ENCODE peak calls at places on chromosome 4, in ten cellular contexts. One of them, this sample, is unnamed.

GRCh38 chr4:140149851-140150635 is 3.9 kb downstream of the MAML3 start:
- DNase-seq in GF-D8: peak; percentile 57
- DNase-seq in activated gamma-delta T cell treated with Interleukin-2 at 50 U/mL for 16 hours: peak; percentile 60
- DNase-seq in activated T-helper 9 cell treated with anti-CD3 and anti-CD28 coated beads, Interleukin-2, amount 50 U/mL, for 16 hours: peak; percentile 42
- DNase-seq in fibroblast of lung: peak; percentile 65
- DNase-seq in HEK293T: peak; percentile 62
- DNase-seq in NCI-H524: peak; percentile 3
- DNase-seq in AG09309: no peak
- DNase-seq in NCI-H69: peak; percentile 84
- DNase-seq in occipital lobe: peak; percentile 46
- DNase-seq in this sample: no peak

GRCh38 chr4:124918559-124919122 is 206.1 kb upstream of the ANKRD50 start:
- DNase-seq in GF-D8: no peak
- DNase-seq in activated gamma-delta T cell treated with Interleukin-2 at 50 U/mL for 16 hours: no peak
- DNase-seq in activated T-helper 9 cell treated with anti-CD3 and anti-CD28 coated beads, Interleukin-2, amount 50 U/mL, for 16 hours: no peak
- DNase-seq in fibroblast of lung: no peak
- DNase-seq in HEK293T: no peak
- DNase-seq in NCI-H524: no peak
- DNase-seq in AG09309: no peak
- DNase-seq in NCI-H69: no peak
- DNase-seq in occipital lobe: no peak
- DNase-seq in this sample: no peak

GRCh38 chr4:7472443-7473013 is 37.8 kb upstream of the PSAPL1 start:
- DNase-seq in GF-D8: no peak
- DNase-seq in activated gamma-delta T cell treated with Interleukin-2 at 50 U/mL for 16 hours: no peak
- DNase-seq in activated T-helper 9 cell treated with anti-CD3 and anti-CD28 coated beads, Interleukin-2, amount 50 U/mL, for 16 hours: no peak
- DNase-seq in fibroblast of lung: no peak
- DNase-seq in HEK293T: no peak
- DNase-seq in NCI-H524: peak; percentile 25
- DNase-seq in AG09309: no peak
- DNase-seq in NCI-H69: peak; percentile 12
- DNase-seq in occipital lobe: no peak
- DNase-seq in this sample: no peak

GRCh38 chr4:13793020-13793710 is 165.6 kb upstream of the BOD1L1 start:
- DNase-seq in GF-D8: no peak
- DNase-seq in activated gamma-delta T cell treated with Interleukin-2 at 50 U/mL for 16 hours: no peak
- DNase-seq in activated T-helper 9 cell treated with anti-CD3 and anti-CD28 coated beads, Interleukin-2, amount 50 U/mL, for 16 hours: no peak
- DNase-seq in fibroblast of lung: peak; percentile 4
- DNase-seq in HEK293T: no peak
- DNase-seq in NCI-H524: no peak
- DNase-seq in AG09309: no peak
- DNase-seq in NCI-H69: no peak
- DNase-seq in occipital lobe: no peak
- DNase-seq in this sample: no peak

GRCh38 chr4:20015825-20016224 is 235.9 kb upstream of the SLIT2 start:
- DNase-seq in GF-D8: no peak
- DNase-seq in activated gamma-delta T cell treated with Interleukin-2 at 50 U/mL for 16 hours: no peak
- DNase-seq in activated T-helper 9 cell treated with anti-CD3 and anti-CD28 coated beads, Interleukin-2, amount 50 U/mL, for 16 hours: no peak
- DNase-seq in fibroblast of lung: no peak
- DNase-seq in HEK293T: no peak
- DNase-seq in NCI-H524: no peak
- DNase-seq in AG09309: no peak
- DNase-seq in NCI-H69: peak; percentile 68
- DNase-seq in occipital lobe: no peak
- DNase-seq in this sample: no peak

GRCh38 chr4:74794341-74794801 is at the start of gene BTC:
- DNase-seq in GF-D8: no peak
- DNase-seq in activated gamma-delta T cell treated with Interleukin-2 at 50 U/mL for 16 hours: no peak
- DNase-seq in activated T-helper 9 cell treated with anti-CD3 and anti-CD28 coated beads, Interleukin-2, amount 50 U/mL, for 16 hours: no peak
- DNase-seq in fibroblast of lung: peak; percentile 6
- DNase-seq in HEK293T: no peak
- DNase-seq in NCI-H524: peak; percentile 7
- DNase-seq in AG09309: no peak
- DNase-seq in NCI-H69: peak; percentile 56
- DNase-seq in occipital lobe: no peak
- DNase-seq in this sample: no peak

GRCh38 chr4:104693601-104694201 is 199.0 kb upstream of the CXXC4 start:
- DNase-seq in GF-D8: no peak
- DNase-seq in activated gamma-delta T cell treated with Interleukin-2 at 50 U/mL for 16 hours: no peak
- DNase-seq in activated T-helper 9 cell treated with anti-CD3 and anti-CD28 coated beads, Interleukin-2, amount 50 U/mL, for 16 hours: no peak
- DNase-seq in fibroblast of lung: peak; percentile 12
- DNase-seq in HEK293T: no peak
- DNase-seq in NCI-H524: no peak
- DNase-seq in AG09309: no peak
- DNase-seq in NCI-H69: no peak
- DNase-seq in occipital lobe: no peak
- DNase-seq in this sample: no peak

GRCh38 chr4:48189731-48190130 is 55.7 kb upstream of the TXK start:
- DNase-seq in GF-D8: no peak
- DNase-seq in activated gamma-delta T cell treated with Interleukin-2 at 50 U/mL for 16 hours: no peak
- DNase-seq in activated T-helper 9 cell treated with anti-CD3 and anti-CD28 coated beads, Interleukin-2, amount 50 U/mL, for 16 hours: no peak
- DNase-seq in fibroblast of lung: no peak
- DNase-seq in HEK293T: no peak
- DNase-seq in NCI-H524: no peak
- DNase-seq in AG09309: no peak
- DNase-seq in NCI-H69: no peak
- DNase-seq in occipital lobe: no peak
- DNase-seq in this sample: no peak

GRCh38 chr4:112765317-112765989 is 128.5 kb downstream of the LARP7 start:
- DNase-seq in GF-D8: no peak
- DNase-seq in activated gamma-delta T cell treated with Interleukin-2 at 50 U/mL for 16 hours: no peak
- DNase-seq in activated T-helper 9 cell treated with anti-CD3 and anti-CD28 coated beads, Interleukin-2, amount 50 U/mL, for 16 hours: no peak
- DNase-seq in fibroblast of lung: peak; percentile 12
- DNase-seq in HEK293T: peak; percentile 71
- DNase-seq in NCI-H524: no peak
- DNase-seq in AG09309: no peak
- DNase-seq in NCI-H69: peak; percentile 56
- DNase-seq in occipital lobe: peak; percentile 2
- DNase-seq in this sample: peak; percentile 1

GRCh38 chr4:108172231-108172779 is 3.6 kb upstream of the LEF1 start:
- DNase-seq in GF-D8: no peak
- DNase-seq in activated gamma-delta T cell treated with Interleukin-2 at 50 U/mL for 16 hours: no peak
- DNase-seq in activated T-helper 9 cell treated with anti-CD3 and anti-CD28 coated beads, Interleukin-2, amount 50 U/mL, for 16 hours: no peak
- DNase-seq in fibroblast of lung: peak; percentile 48
- DNase-seq in HEK293T: no peak
- DNase-seq in NCI-H524: no peak
- DNase-seq in AG09309: no peak
- DNase-seq in NCI-H69: peak; percentile 85
- DNase-seq in occipital lobe: no peak
- DNase-seq in this sample: no peak

GRCh38 chr4:165609653-165610052 is 230.8 kb downstream of the CPE start:
- DNase-seq in GF-D8: no peak
- DNase-seq in activated gamma-delta T cell treated with Interleukin-2 at 50 U/mL for 16 hours: no peak
- DNase-seq in activated T-helper 9 cell treated with anti-CD3 and anti-CD28 coated beads, Interleukin-2, amount 50 U/mL, for 16 hours: no peak
- DNase-seq in fibroblast of lung: no peak
- DNase-seq in HEK293T: no peak
- DNase-seq in NCI-H524: no peak
- DNase-seq in AG09309: no peak
- DNase-seq in NCI-H69: no peak
- DNase-seq in occipital lobe: no peak
- DNase-seq in this sample: no peak

GRCh38 chr4:31341601-31342375 is 621.6 kb downstream of the PCDH7 start:
- DNase-seq in GF-D8: no peak
- DNase-seq in activated gamma-delta T cell treated with Interleukin-2 at 50 U/mL for 16 hours: no peak
- DNase-seq in activated T-helper 9 cell treated with anti-CD3 and anti-CD28 coated beads, Interleukin-2, amount 50 U/mL, for 16 hours: no peak
- DNase-seq in fibroblast of lung: no peak
- DNase-seq in HEK293T: no peak
- DNase-seq in NCI-H524: no peak
- DNase-seq in AG09309: no peak
- DNase-seq in NCI-H69: peak; percentile 6
- DNase-seq in occipital lobe: no peak
- DNase-seq in this sample: no peak

GRCh38 chr4:21304061-21304541 is 603.8 kb downstream of the PACRGL start:
- DNase-seq in GF-D8: no peak
- DNase-seq in activated gamma-delta T cell treated with Interleukin-2 at 50 U/mL for 16 hours: no peak
- DNase-seq in activated T-helper 9 cell treated with anti-CD3 and anti-CD28 coated beads, Interleukin-2, amount 50 U/mL, for 16 hours: no peak
- DNase-seq in fibroblast of lung: no peak
- DNase-seq in HEK293T: no peak
- DNase-seq in NCI-H524: peak; percentile 62
- DNase-seq in AG09309: no peak
- DNase-seq in NCI-H69: peak; percentile 12
- DNase-seq in occipital lobe: peak; percentile 40
- DNase-seq in this sample: no peak

GRCh38 chr4:3521621-3522325 is 10.4 kb downstream of the LRPAP1 start:
- DNase-seq in GF-D8: no peak
- DNase-seq in activated gamma-delta T cell treated with Interleukin-2 at 50 U/mL for 16 hours: no peak
- DNase-seq in activated T-helper 9 cell treated with anti-CD3 and anti-CD28 coated beads, Interleukin-2, amount 50 U/mL, for 16 hours: no peak
- DNase-seq in fibroblast of lung: no peak
- DNase-seq in HEK293T: no peak
- DNase-seq in NCI-H524: no peak
- DNase-seq in AG09309: no peak
- DNase-seq in NCI-H69: no peak
- DNase-seq in occipital lobe: no peak
- DNase-seq in this sample: no peak

GRCh38 chr4:21012851-21013331 is 312.6 kb downstream of the PACRGL start:
- DNase-seq in GF-D8: no peak
- DNase-seq in activated gamma-delta T cell treated with Interleukin-2 at 50 U/mL for 16 hours: no peak
- DNase-seq in activated T-helper 9 cell treated with anti-CD3 and anti-CD28 coated beads, Interleukin-2, amount 50 U/mL, for 16 hours: no peak
- DNase-seq in fibroblast of lung: peak; percentile 48
- DNase-seq in HEK293T: no peak
- DNase-seq in NCI-H524: no peak
- DNase-seq in AG09309: no peak
- DNase-seq in NCI-H69: peak; percentile 6
- DNase-seq in occipital lobe: no peak
- DNase-seq in this sample: no peak

GRCh38 chr4:118834070-118834469 is 1.9 kb downstream of the SEC24D start:
- DNase-seq in GF-D8: no peak
- DNase-seq in activated gamma-delta T cell treated with Interleukin-2 at 50 U/mL for 16 hours: no peak
- DNase-seq in activated T-helper 9 cell treated with anti-CD3 and anti-CD28 coated beads, Interleukin-2, amount 50 U/mL, for 16 hours: no peak
- DNase-seq in fibroblast of lung: peak; percentile 44
- DNase-seq in HEK293T: no peak
- DNase-seq in NCI-H524: no peak
- DNase-seq in AG09309: no peak
- DNase-seq in NCI-H69: peak; percentile 36
- DNase-seq in occipital lobe: no peak
- DNase-seq in this sample: no peak

GRCh38 chr4:2103127-2103842 is 44.2 kb downstream of the NAT8L start:
- DNase-seq in GF-D8: no peak
- DNase-seq in activated gamma-delta T cell treated with Interleukin-2 at 50 U/mL for 16 hours: no peak
- DNase-seq in activated T-helper 9 cell treated with anti-CD3 and anti-CD28 coated beads, Interleukin-2, amount 50 U/mL, for 16 hours: no peak
- DNase-seq in fibroblast of lung: no peak
- DNase-seq in HEK293T: no peak
- DNase-seq in NCI-H524: no peak
- DNase-seq in AG09309: no peak
- DNase-seq in NCI-H69: no peak
- DNase-seq in occipital lobe: no peak
- DNase-seq in this sample: no peak

GRCh38 chr4:81714251-81714650 is 242.5 kb upstream of the RASGEF1B start:
- DNase-seq in GF-D8: no peak
- DNase-seq in activated gamma-delta T cell treated with Interleukin-2 at 50 U/mL for 16 hours: no peak
- DNase-seq in activated T-helper 9 cell treated with anti-CD3 and anti-CD28 coated beads, Interleukin-2, amount 50 U/mL, for 16 hours: no peak
- DNase-seq in fibroblast of lung: no peak
- DNase-seq in HEK293T: no peak
- DNase-seq in NCI-H524: no peak
- DNase-seq in AG09309: no peak
- DNase-seq in NCI-H69: no peak
- DNase-seq in occipital lobe: no peak
- DNase-seq in this sample: no peak

GRCh38 chr4:169311643-169312365 is 41.0 kb upstream of the SH3RF1 start:
- DNase-seq in GF-D8: no peak
- DNase-seq in activated gamma-delta T cell treated with Interleukin-2 at 50 U/mL for 16 hours: no peak
- DNase-seq in activated T-helper 9 cell treated with anti-CD3 and anti-CD28 coated beads, Interleukin-2, amount 50 U/mL, for 16 hours: no peak
- DNase-seq in fibroblast of lung: peak; percentile 39
- DNase-seq in HEK293T: peak; percentile 72
- DNase-seq in NCI-H524: peak; percentile 22
- DNase-seq in AG09309: no peak
- DNase-seq in NCI-H69: peak; percentile 70
- DNase-seq in occipital lobe: no peak
- DNase-seq in this sample: peak; percentile 41

GRCh38 chr4:41991916-41992767 is 1.8 kb downstream of the SLC30A9 start:
- DNase-seq in GF-D8: no peak
- DNase-seq in activated gamma-delta T cell treated with Interleukin-2 at 50 U/mL for 16 hours: no peak
- DNase-seq in activated T-helper 9 cell treated with anti-CD3 and anti-CD28 coated beads, Interleukin-2, amount 50 U/mL, for 16 hours: no peak
- DNase-seq in fibroblast of lung: peak; percentile 44
- DNase-seq in HEK293T: peak; percentile 10
- DNase-seq in NCI-H524: no peak
- DNase-seq in AG09309: no peak
- DNase-seq in NCI-H69: no peak
- DNase-seq in occipital lobe: no peak
- DNase-seq in this sample: no peak

GRCh38 chr4:165208741-165209388 is 1.5 kb downstream of the KLHL2 start:
- DNase-seq in GF-D8: no peak
- DNase-seq in activated gamma-delta T cell treated with Interleukin-2 at 50 U/mL for 16 hours: peak; percentile 7
- DNase-seq in activated T-helper 9 cell treated with anti-CD3 and anti-CD28 coated beads, Interleukin-2, amount 50 U/mL, for 16 hours: no peak
- DNase-seq in fibroblast of lung: peak; percentile 55
- DNase-seq in HEK293T: no peak
- DNase-seq in NCI-H524: no peak
- DNase-seq in AG09309: no peak
- DNase-seq in NCI-H69: peak; percentile 74
- DNase-seq in occipital lobe: no peak
- DNase-seq in this sample: no peak

GRCh38 chr4:8311096-8312068 is 41.8 kb downstream of the HTRA3 start:
- DNase-seq in GF-D8: no peak
- DNase-seq in activated gamma-delta T cell treated with Interleukin-2 at 50 U/mL for 16 hours: no peak
- DNase-seq in activated T-helper 9 cell treated with anti-CD3 and anti-CD28 coated beads, Interleukin-2, amount 50 U/mL, for 16 hours: no peak
- DNase-seq in fibroblast of lung: no peak
- DNase-seq in HEK293T: no peak
- DNase-seq in NCI-H524: no peak
- DNase-seq in AG09309: no peak
- DNase-seq in NCI-H69: no peak
- DNase-seq in occipital lobe: no peak
- DNase-seq in this sample: no peak

GRCh38 chr4:93814722-93815121 is 13.8 kb upstream of the ATOH1 start:
- DNase-seq in GF-D8: peak; percentile 68
- DNase-seq in activated gamma-delta T cell treated with Interleukin-2 at 50 U/mL for 16 hours: no peak
- DNase-seq in activated T-helper 9 cell treated with anti-CD3 and anti-CD28 coated beads, Interleukin-2, amount 50 U/mL, for 16 hours: no peak
- DNase-seq in fibroblast of lung: no peak
- DNase-seq in HEK293T: no peak
- DNase-seq in NCI-H524: no peak
- DNase-seq in AG09309: no peak
- DNase-seq in NCI-H69: no peak
- DNase-seq in occipital lobe: no peak
- DNase-seq in this sample: no peak

GRCh38 chr4:155403886-155404285 is 27.1 kb upstream of the MAP9 start:
- DNase-seq in GF-D8: no peak
- DNase-seq in activated gamma-delta T cell treated with Interleukin-2 at 50 U/mL for 16 hours: no peak
- DNase-seq in activated T-helper 9 cell treated with anti-CD3 and anti-CD28 coated beads, Interleukin-2, amount 50 U/mL, for 16 hours: no peak
- DNase-seq in fibroblast of lung: peak; percentile 37
- DNase-seq in HEK293T: peak; percentile 23
- DNase-seq in NCI-H524: no peak
- DNase-seq in AG09309: peak; percentile 14
- DNase-seq in NCI-H69: peak; percentile 66
- DNase-seq in occipital lobe: no peak
- DNase-seq in this sample: peak; percentile 16

GRCh38 chr4:155900402-155900801 is 3.1 kb upstream of the TDO2 start:
- DNase-seq in GF-D8: no peak
- DNase-seq in activated gamma-delta T cell treated with Interleukin-2 at 50 U/mL for 16 hours: no peak
- DNase-seq in activated T-helper 9 cell treated with anti-CD3 and anti-CD28 coated beads, Interleukin-2, amount 50 U/mL, for 16 hours: no peak
- DNase-seq in fibroblast of lung: peak; percentile 88
- DNase-seq in HEK293T: no peak
- DNase-seq in NCI-H524: no peak
- DNase-seq in AG09309: peak; percentile 40
- DNase-seq in NCI-H69: no peak
- DNase-seq in occipital lobe: no peak
- DNase-seq in this sample: no peak

GRCh38 chr4:143286733-143287570 is 49.7 kb upstream of the GAB1 start:
- DNase-seq in GF-D8: no peak
- DNase-seq in activated gamma-delta T cell treated with Interleukin-2 at 50 U/mL for 16 hours: no peak
- DNase-seq in activated T-helper 9 cell treated with anti-CD3 and anti-CD28 coated beads, Interleukin-2, amount 50 U/mL, for 16 hours: no peak
- DNase-seq in fibroblast of lung: peak; percentile 64
- DNase-seq in HEK293T: no peak
- DNase-seq in NCI-H524: no peak
- DNase-seq in AG09309: peak; percentile 24
- DNase-seq in NCI-H69: no peak
- DNase-seq in occipital lobe: no peak
- DNase-seq in this sample: no peak

GRCh38 chr4:1378559-1379231 is 27.5 kb downstream of the NKX1-1 start:
- DNase-seq in GF-D8: no peak
- DNase-seq in activated gamma-delta T cell treated with Interleukin-2 at 50 U/mL for 16 hours: no peak
- DNase-seq in activated T-helper 9 cell treated with anti-CD3 and anti-CD28 coated beads, Interleukin-2, amount 50 U/mL, for 16 hours: no peak
- DNase-seq in fibroblast of lung: no peak
- DNase-seq in HEK293T: no peak
- DNase-seq in NCI-H524: no peak
- DNase-seq in AG09309: no peak
- DNase-seq in NCI-H69: no peak
- DNase-seq in occipital lobe: no peak
- DNase-seq in this sample: no peak

GRCh38 chr4:48071171-48071570 is 54.6 kb downstream of the NIPAL1 start:
- DNase-seq in GF-D8: no peak
- DNase-seq in activated gamma-delta T cell treated with Interleukin-2 at 50 U/mL for 16 hours: no peak
- DNase-seq in activated T-helper 9 cell treated with anti-CD3 and anti-CD28 coated beads, Interleukin-2, amount 50 U/mL, for 16 hours: no peak
- DNase-seq in fibroblast of lung: peak; percentile 77
- DNase-seq in HEK293T: no peak
- DNase-seq in NCI-H524: no peak
- DNase-seq in AG09309: no peak
- DNase-seq in NCI-H69: no peak
- DNase-seq in occipital lobe: no peak
- DNase-seq in this sample: no peak